ENCODE peak calls at places on chromosomes 12 and 14, in six cellular contexts. I is stimulated activated CD4-positive, alpha-beta T cell treated with anti-CD3 and anti-CD28 coated beads, Interleukin-1b, Interleukin-23, amount 100 ng/mL, for 48 hours; X is left kidney; A is EL; N is right lobe of liver; T is GM23248. U is an unnamed sample.

GRCh38 chr14:96225745-96226151 is 21.1 kb downstream of the BDKRB2 start:
- DNase-seq in I (no peak), X (peak), A (peak), N (no peak), T (peak), U (peak)

GRCh38 chr14:95256776-95257060 is 63.0 kb downstream of the CLMN start:
- DNase-seq in I (no peak), X (no peak), A (no peak), N (no peak), T (no peak), U (no peak)

GRCh38 chr12:54622463-54623183 is 12.1 kb downstream of the LACRT start:
- DNase-seq in I (no peak), X (no peak), A (no peak), N (no peak), T (peak), U (no peak)

GRCh38 chr12:104386461-104386860 is 70.3 kb upstream of the CHST11 start:
- DNase-seq in I (no peak), X (no peak), A (no peak), N (no peak), T (no peak), U (no peak)

GRCh38 chr12:101414533-101415119 is 7.1 kb upstream of the ARL1 start:
- DNase-seq in I (no peak), X (peak), A (peak), N (no peak), T (peak), U (peak)

GRCh38 chr14:31263485-31264133 is 56.0 kb upstream of the HECTD1 start:
- DNase-seq in I (no peak), X (peak), A (peak), N (no peak), T (peak), U (peak)

GRCh38 chr14:99093532-99094517 is 178.2 kb downstream of the BCL11B start:
- DNase-seq in I (no peak), X (peak), A (no peak), N (no peak), T (no peak), U (no peak)

GRCh38 chr12:75823475-75823874 is 208.1 kb downstream of the PHLDA1 start:
- DNase-seq in I (no peak), X (no peak), A (peak), N (no peak), T (no peak), U (peak)

GRCh38 chr14:99727096-99727870 is 43.2 kb downstream of the CYP46A1 start:
- DNase-seq in I (no peak), X (no peak), A (no peak), N (peak), T (no peak), U (no peak)

GRCh38 chr12:67358686-67359374 is 89.7 kb downstream of the CAND1 start:
- DNase-seq in I (no peak), X (no peak), A (peak), N (no peak), T (peak), U (peak)

GRCh38 chr14:26820578-26820977 is 222.7 kb upstream of the NOVA1 start:
- DNase-seq in I (no peak), X (no peak), A (no peak), N (no peak), T (no peak), U (no peak)

GRCh38 chr14:99725774-99726537 is 41.9 kb downstream of the CYP46A1 start:
- DNase-seq in I (no peak), X (peak), A (peak), N (no peak), T (no peak), U (no peak)

GRCh38 chr14:61212546-61212945 is 68.6 kb downstream of the TMEM30B start:
- DNase-seq in I (no peak), X (no peak), A (no peak), N (no peak), T (peak), U (no peak)

GRCh38 chr12:107058190-107058589 is 35.2 kb downstream of the CRY1 start:
- DNase-seq in I (no peak), X (no peak), A (no peak), N (no peak), T (no peak), U (peak)

GRCh38 chr14:38989917-38990546 is 113.0 kb downstream of the SEC23A start:
- DNase-seq in I (no peak), X (no peak), A (no peak), N (no peak), T (no peak), U (no peak)

GRCh38 chr12:47729233-47729632 is 3.9 kb upstream of the ENDOU start:
- DNase-seq in I (no peak), X (no peak), A (peak), N (no peak), T (peak), U (no peak)

GRCh38 chr12:34207858-34208257 is 185.6 kb downstream of the ALG10 start:
- DNase-seq in I (no peak), X (no peak), A (no peak), N (no peak), T (no peak), U (no peak)

GRCh38 chr14:79328863-79329262 is 882.4 kb downstream of the DIO2 start:
- DNase-seq in I (no peak), X (no peak), A (peak), N (no peak), T (peak), U (peak)

GRCh38 chr14:102757646-102758045 is 19.6 kb upstream of the TRAF3 start:
- DNase-seq in I (no peak), X (no peak), A (no peak), N (no peak), T (no peak), U (no peak)

GRCh38 chr12:110995016-110995415 is 74.6 kb upstream of the MYL2 start:
- DNase-seq in I (no peak), X (no peak), A (no peak), N (no peak), T (no peak), U (no peak)

GRCh38 chr12:48973084-48973483 is 1.5 kb upstream of the WNT10B start:
- DNase-seq in I (no peak), X (no peak), A (no peak), N (no peak), T (no peak), U (no peak)

GRCh38 chr12:7695159-7695930 is at the start of gene GDF3:
- DNase-seq in I (no peak), X (peak), A (peak), N (no peak), T (peak), U (peak)

GRCh38 chr12:64584173-64584555 is 26.1 kb upstream of the RASSF3 start:
- DNase-seq in I (no peak), X (no peak), A (no peak), N (no peak), T (no peak), U (no peak)

GRCh38 chr12:53981652-53982565 is 3.0 kb upstream of the HOXC10 start:
- DNase-seq in I (no peak), X (peak), A (peak), N (peak), T (no peak), U (no peak)

GRCh38 chr12:88633312-88633711 is 53.0 kb upstream of the KITLG start:
- DNase-seq in I (no peak), X (no peak), A (no peak), N (no peak), T (peak), U (no peak)

GRCh38 chr12:100427078-100427477 is 46.6 kb upstream of the NR1H4 start:
- DNase-seq in I (no peak), X (no peak), A (peak), N (no peak), T (peak), U (peak)

GRCh38 chr14:68633131-68633991 is 159.5 kb downstream of the ZFP36L1 start:
- DNase-seq in I (no peak), X (peak), A (no peak), N (no peak), T (no peak), U (peak)

GRCh38 chr12:64029013-64029857 is 184.7 kb downstream of the SRGAP1 start:
- DNase-seq in I (no peak), X (no peak), A (peak), N (no peak), T (peak), U (peak)

GRCh38 chr12:51210690-51211395 is 7.0 kb downstream of the POU6F1 start:
- DNase-seq in I (no peak), X (no peak), A (no peak), N (no peak), T (no peak), U (no peak)

GRCh38 chr12:56626691-56627090 is 3.4 kb downstream of the BAZ2A start:
- DNase-seq in I (no peak), X (no peak), A (no peak), N (no peak), T (no peak), U (no peak)

GRCh38 chr12:114875323-114875722 is 191.3 kb upstream of the TBX3 start:
- DNase-seq in I (no peak), X (peak), A (no peak), N (no peak), T (no peak), U (no peak)

GRCh38 chr14:29028973-29029582 is 262.5 kb downstream of the FOXG1 start:
- DNase-seq in I (no peak), X (peak), A (peak), N (peak), T (no peak), U (peak)

U was measured in astrocyte of the hippocampus.